ENCODE peak calls at places on chromosomes 1 and 21, in four cellular contexts. One of them, this sample, is unnamed.

GRCh38 chr21:44850208-44850800 is 23.2 kb downstream of the PTTG1IP start:
- DNase-seq in HEK293T: no peak
- DNase-seq in stimulated activated naive CD4-positive, alpha-beta T cell treated with Interleukin-2 at 50 U/mL for 16 hours: no peak
- DNase-seq in posterior cingulate gyrus: no peak
- DNase-seq in this sample: no peak

GRCh38 chr1:3101127-3101939 is 32.3 kb downstream of the PRDM16 start:
- DNase-seq in HEK293T: no peak
- DNase-seq in stimulated activated naive CD4-positive, alpha-beta T cell treated with Interleukin-2 at 50 U/mL for 16 hours: no peak
- DNase-seq in posterior cingulate gyrus: no peak
- DNase-seq in this sample: no peak

GRCh38 chr1:192441492-192441891 is 124.7 kb downstream of the RGS21 start:
- DNase-seq in HEK293T: no peak
- DNase-seq in stimulated activated naive CD4-positive, alpha-beta T cell treated with Interleukin-2 at 50 U/mL for 16 hours: no peak
- DNase-seq in posterior cingulate gyrus: no peak
- DNase-seq in this sample: no peak

GRCh38 chr21:36330904-36331303 is 10.9 kb downstream of the MORC3 start:
- DNase-seq in HEK293T: peak
- DNase-seq in stimulated activated naive CD4-positive, alpha-beta T cell treated with Interleukin-2 at 50 U/mL for 16 hours: peak
- DNase-seq in posterior cingulate gyrus: no peak
- DNase-seq in this sample: no peak

GRCh38 chr1:9767964-9768668 is 55.6 kb downstream of the CLSTN1 start:
- DNase-seq in HEK293T: no peak
- DNase-seq in stimulated activated naive CD4-positive, alpha-beta T cell treated with Interleukin-2 at 50 U/mL for 16 hours: peak
- DNase-seq in posterior cingulate gyrus: no peak
- DNase-seq in this sample: no peak

GRCh38 chr1:99702221-99702620 is 56.3 kb downstream of the PALMD start:
- DNase-seq in HEK293T: no peak
- DNase-seq in stimulated activated naive CD4-positive, alpha-beta T cell treated with Interleukin-2 at 50 U/mL for 16 hours: no peak
- DNase-seq in posterior cingulate gyrus: no peak
- DNase-seq in this sample: no peak

GRCh38 chr21:43345746-43346409 is 81.1 kb downstream of the SIK1 start:
- DNase-seq in HEK293T: no peak
- DNase-seq in stimulated activated naive CD4-positive, alpha-beta T cell treated with Interleukin-2 at 50 U/mL for 16 hours: no peak
- DNase-seq in posterior cingulate gyrus: no peak
- DNase-seq in this sample: no peak

GRCh38 chr1:41799723-41800122 is 119.0 kb downstream of the HIVEP3 start:
- DNase-seq in HEK293T: no peak
- DNase-seq in stimulated activated naive CD4-positive, alpha-beta T cell treated with Interleukin-2 at 50 U/mL for 16 hours: no peak
- DNase-seq in posterior cingulate gyrus: no peak
- DNase-seq in this sample: no peak

GRCh38 chr1:25433389-25434186 is 2.9 kb downstream of the MACO1 start:
- DNase-seq in HEK293T: no peak
- DNase-seq in stimulated activated naive CD4-positive, alpha-beta T cell treated with Interleukin-2 at 50 U/mL for 16 hours: no peak
- DNase-seq in posterior cingulate gyrus: no peak
- DNase-seq in this sample: no peak

GRCh38 chr1:210726621-210727020 is 397.9 kb downstream of the HHAT start:
- DNase-seq in HEK293T: peak
- DNase-seq in stimulated activated naive CD4-positive, alpha-beta T cell treated with Interleukin-2 at 50 U/mL for 16 hours: no peak
- DNase-seq in posterior cingulate gyrus: no peak
- DNase-seq in this sample: no peak

GRCh38 chr1:217660353-217661062 is 29.4 kb downstream of the SPATA17 start:
- DNase-seq in HEK293T: peak
- DNase-seq in stimulated activated naive CD4-positive, alpha-beta T cell treated with Interleukin-2 at 50 U/mL for 16 hours: no peak
- DNase-seq in posterior cingulate gyrus: no peak
- DNase-seq in this sample: no peak

GRCh38 chr21:41487082-41487481 is 20.9 kb downstream of the TMPRSS2 start:
- DNase-seq in HEK293T: no peak
- DNase-seq in stimulated activated naive CD4-positive, alpha-beta T cell treated with Interleukin-2 at 50 U/mL for 16 hours: no peak
- DNase-seq in posterior cingulate gyrus: no peak
- DNase-seq in this sample: no peak

GRCh38 chr1:204692852-204693356 is 7.4 kb upstream of the LRRN2 start:
- DNase-seq in HEK293T: no peak
- DNase-seq in stimulated activated naive CD4-positive, alpha-beta T cell treated with Interleukin-2 at 50 U/mL for 16 hours: no peak
- DNase-seq in posterior cingulate gyrus: no peak
- DNase-seq in this sample: no peak

GRCh38 chr1:92444351-92444750 is 42.4 kb downstream of the GFI1 start:
- DNase-seq in HEK293T: no peak
- DNase-seq in stimulated activated naive CD4-positive, alpha-beta T cell treated with Interleukin-2 at 50 U/mL for 16 hours: no peak
- DNase-seq in posterior cingulate gyrus: no peak
- DNase-seq in this sample: no peak

GRCh38 chr21:37636152-37636860 is 269.7 kb downstream of the DYRK1A start:
- DNase-seq in HEK293T: no peak
- DNase-seq in stimulated activated naive CD4-positive, alpha-beta T cell treated with Interleukin-2 at 50 U/mL for 16 hours: no peak
- DNase-seq in posterior cingulate gyrus: no peak
- DNase-seq in this sample: no peak

GRCh38 chr21:45011911-45012660 is 62.3 kb upstream of the ADARB1 start:
- DNase-seq in HEK293T: no peak
- DNase-seq in stimulated activated naive CD4-positive, alpha-beta T cell treated with Interleukin-2 at 50 U/mL for 16 hours: no peak
- DNase-seq in posterior cingulate gyrus: peak
- DNase-seq in this sample: no peak

GRCh38 chr1:33338495-33339211 is 17.8 kb upstream of the A3GALT2 start:
- DNase-seq in HEK293T: peak
- DNase-seq in stimulated activated naive CD4-positive, alpha-beta T cell treated with Interleukin-2 at 50 U/mL for 16 hours: no peak
- DNase-seq in posterior cingulate gyrus: no peak
- DNase-seq in this sample: no peak

GRCh38 chr1:174358786-174359453 is 88.8 kb upstream of the GPR52 start:
- DNase-seq in HEK293T: no peak
- DNase-seq in stimulated activated naive CD4-positive, alpha-beta T cell treated with Interleukin-2 at 50 U/mL for 16 hours: no peak
- DNase-seq in posterior cingulate gyrus: no peak
- DNase-seq in this sample: no peak

GRCh38 chr1:108057536-108057935 is 92.6 kb upstream of the VAV3 start:
- DNase-seq in HEK293T: no peak
- DNase-seq in stimulated activated naive CD4-positive, alpha-beta T cell treated with Interleukin-2 at 50 U/mL for 16 hours: no peak
- DNase-seq in posterior cingulate gyrus: no peak
- DNase-seq in this sample: no peak

GRCh38 chr1:112841825-112842224 is 114.2 kb downstream of the SLC16A1 start:
- DNase-seq in HEK293T: no peak
- DNase-seq in stimulated activated naive CD4-positive, alpha-beta T cell treated with Interleukin-2 at 50 U/mL for 16 hours: no peak
- DNase-seq in posterior cingulate gyrus: no peak
- DNase-seq in this sample: no peak

GRCh38 chr1:50981741-50982140 is 11.7 kb downstream of the CDKN2C start:
- DNase-seq in HEK293T: no peak
- DNase-seq in stimulated activated naive CD4-positive, alpha-beta T cell treated with Interleukin-2 at 50 U/mL for 16 hours: no peak
- DNase-seq in posterior cingulate gyrus: no peak
- DNase-seq in this sample: no peak

GRCh38 chr1:87130437-87130836 is 198.2 kb upstream of the LMO4 start:
- DNase-seq in HEK293T: no peak
- DNase-seq in stimulated activated naive CD4-positive, alpha-beta T cell treated with Interleukin-2 at 50 U/mL for 16 hours: no peak
- DNase-seq in posterior cingulate gyrus: no peak
- DNase-seq in this sample: no peak

GRCh38 chr1:214425723-214426419 is 125.5 kb downstream of the PTPN14 start:
- DNase-seq in HEK293T: no peak
- DNase-seq in stimulated activated naive CD4-positive, alpha-beta T cell treated with Interleukin-2 at 50 U/mL for 16 hours: no peak
- DNase-seq in posterior cingulate gyrus: no peak
- DNase-seq in this sample: no peak

GRCh38 chr1:178693368-178693767 is 31.7 kb upstream of the RALGPS2 start:
- DNase-seq in HEK293T: peak
- DNase-seq in stimulated activated naive CD4-positive, alpha-beta T cell treated with Interleukin-2 at 50 U/mL for 16 hours: no peak
- DNase-seq in posterior cingulate gyrus: no peak
- DNase-seq in this sample: no peak

GRCh38 chr21:31903896-31904295 is 31.1 kb downstream of the HUNK start:
- DNase-seq in HEK293T: no peak
- DNase-seq in stimulated activated naive CD4-positive, alpha-beta T cell treated with Interleukin-2 at 50 U/mL for 16 hours: no peak
- DNase-seq in posterior cingulate gyrus: no peak
- DNase-seq in this sample: no peak

This sample was measured in hypothalamus.